ENCODE peak calls at places on chromosomes 6 and 20, in ten cellular contexts. S, I, Y, F, T, Z, O, B, R and P are unnamed samples.
A peak's percentile ranks its signal among the peaks of the same experiment; 100 is the strongest.

GRCh38 chr20:31661625-31662371 is 24.1 kb downstream of the COX4I2 start:
- DNase-seq in S (peak; percentile 85), I (peak; percentile 82), Y (peak; percentile 89), F (peak; percentile 79), T (peak; percentile 87), Z (peak; percentile 81), O (peak; percentile 88), B (peak; percentile 83), R (peak; percentile 46), P (peak; percentile 88)

GRCh38 chr6:75157336-75157735 is 48.5 kb downstream of the COL12A1 start:
- DNase-seq in S (no peak), I (no peak), Y (no peak), F (no peak), T (no peak), Z (no peak), O (no peak), B (no peak), R (no peak), P (no peak)

GRCh38 chr6:138227316-138227781 is 9.1 kb upstream of the PBOV1 start:
- DNase-seq in S (peak; percentile 48), I (no peak), Y (no peak), F (no peak), T (no peak), Z (no peak), O (no peak), B (no peak), R (no peak), P (no peak)

GRCh38 chr6:157381631-157382621 is 936 bp downstream of the ZDHHC14 start:
- DNase-seq in S (peak; percentile 50), I (peak; percentile 58), Y (peak; percentile 84), F (peak; percentile 72), T (peak; percentile 40), Z (peak; percentile 36), O (peak; percentile 80), B (peak; percentile 85), R (peak; percentile 32), P (peak; percentile 66)

GRCh38 chr6:148323344-148323743 is 19.3 kb upstream of the SASH1 start:
- DNase-seq in S (no peak), I (peak; percentile 38), Y (peak; percentile 87), F (no peak), T (no peak), Z (no peak), O (no peak), B (no peak), R (peak; percentile 55), P (no peak)

GRCh38 chr6:6003334-6004146 is 3.2 kb downstream of the NRN1 start:
- DNase-seq in S (no peak), I (no peak), Y (peak; percentile 30), F (no peak), T (peak; percentile 66), Z (no peak), O (peak; percentile 50), B (no peak), R (no peak), P (peak; percentile 37)

GRCh38 chr6:113873043-113873667 is 16.0 kb downstream of the MARCKS start:
- DNase-seq in S (peak; percentile 57), I (no peak), Y (no peak), F (peak; percentile 31), T (no peak), Z (no peak), O (peak; percentile 59), B (no peak), R (no peak), P (no peak)

GRCh38 chr6:74066168-74066871 is 370.3 kb downstream of the CD109 start:
- DNase-seq in S (no peak), I (peak; percentile 62), Y (peak; percentile 50), F (no peak), T (no peak), Z (no peak), O (no peak), B (no peak), R (peak; percentile 94), P (no peak)

GRCh38 chr6:38708483-38708882 is 5.5 kb upstream of the GLO1 start:
- DNase-seq in S (no peak), I (no peak), Y (peak; percentile 13), F (no peak), T (no peak), Z (no peak), O (no peak), B (no peak), R (no peak), P (no peak)

GRCh38 chr6:160386869-160387518 is 38.8 kb downstream of the SLC22A3 start:
- DNase-seq in S (no peak), I (peak; percentile 88), Y (peak; percentile 44), F (peak; percentile 67), T (no peak), Z (no peak), O (no peak), B (no peak), R (peak; percentile 94), P (no peak)

GRCh38 chr6:33665957-33666356 is 44.8 kb downstream of the ITPR3 start:
- DNase-seq in S (no peak), I (no peak), Y (no peak), F (no peak), T (no peak), Z (no peak), O (no peak), B (no peak), R (no peak), P (no peak)

GRCh38 chr6:125793280-125793679 is 2.5 kb downstream of the NCOA7 start:
- DNase-seq in S (no peak), I (no peak), Y (peak; percentile 42), F (no peak), T (no peak), Z (no peak), O (no peak), B (no peak), R (no peak), P (no peak)

GRCh38 chr20:2578430-2579192 is 42.2 kb downstream of the TMC2 start:
- DNase-seq in S (peak; percentile 23), I (no peak), Y (no peak), F (no peak), T (no peak), Z (no peak), O (no peak), B (no peak), R (no peak), P (no peak)

GRCh38 chr20:44736170-44737021 is 9.3 kb upstream of the KCNK15 start:
- DNase-seq in S (peak; percentile 67), I (peak; percentile 90), Y (peak; percentile 85), F (peak; percentile 72), T (peak; percentile 65), Z (no peak), O (no peak), B (no peak), R (peak; percentile 73), P (no peak)

GRCh38 chr20:44733341-44734069 is 12.2 kb upstream of the KCNK15 start:
- DNase-seq in S (peak; percentile 64), I (peak; percentile 83), Y (peak; percentile 91), F (peak; percentile 64), T (peak; percentile 84), Z (peak; percentile 46), O (no peak), B (no peak), R (peak; percentile 54), P (peak; percentile 75)

GRCh38 chr20:44737116-44737515 is 8.5 kb upstream of the KCNK15 start:
- DNase-seq in S (no peak), I (no peak), Y (no peak), F (no peak), T (no peak), Z (no peak), O (no peak), B (no peak), R (no peak), P (no peak)

GRCh38 chr20:44735816-44736169 is 9.9 kb upstream of the KCNK15 start:
- DNase-seq in S (no peak), I (no peak), Y (no peak), F (no peak), T (no peak), Z (no peak), O (no peak), B (no peak), R (no peak), P (no peak)

GRCh38 chr20:44734938-44735337 is 10.7 kb upstream of the KCNK15 start:
- DNase-seq in S (no peak), I (peak; percentile 85), Y (peak; percentile 88), F (no peak), T (peak; percentile 42), Z (no peak), O (no peak), B (no peak), R (peak; percentile 59), P (no peak)
- TF ChIP-seq CTCF in S (no peak), I (peak; percentile 18), Y (no peak), F (no peak), T (no peak), Z (peak; percentile 22), O (no peak), B (no peak), R (peak; percentile 31), P (no peak)

DNA sequence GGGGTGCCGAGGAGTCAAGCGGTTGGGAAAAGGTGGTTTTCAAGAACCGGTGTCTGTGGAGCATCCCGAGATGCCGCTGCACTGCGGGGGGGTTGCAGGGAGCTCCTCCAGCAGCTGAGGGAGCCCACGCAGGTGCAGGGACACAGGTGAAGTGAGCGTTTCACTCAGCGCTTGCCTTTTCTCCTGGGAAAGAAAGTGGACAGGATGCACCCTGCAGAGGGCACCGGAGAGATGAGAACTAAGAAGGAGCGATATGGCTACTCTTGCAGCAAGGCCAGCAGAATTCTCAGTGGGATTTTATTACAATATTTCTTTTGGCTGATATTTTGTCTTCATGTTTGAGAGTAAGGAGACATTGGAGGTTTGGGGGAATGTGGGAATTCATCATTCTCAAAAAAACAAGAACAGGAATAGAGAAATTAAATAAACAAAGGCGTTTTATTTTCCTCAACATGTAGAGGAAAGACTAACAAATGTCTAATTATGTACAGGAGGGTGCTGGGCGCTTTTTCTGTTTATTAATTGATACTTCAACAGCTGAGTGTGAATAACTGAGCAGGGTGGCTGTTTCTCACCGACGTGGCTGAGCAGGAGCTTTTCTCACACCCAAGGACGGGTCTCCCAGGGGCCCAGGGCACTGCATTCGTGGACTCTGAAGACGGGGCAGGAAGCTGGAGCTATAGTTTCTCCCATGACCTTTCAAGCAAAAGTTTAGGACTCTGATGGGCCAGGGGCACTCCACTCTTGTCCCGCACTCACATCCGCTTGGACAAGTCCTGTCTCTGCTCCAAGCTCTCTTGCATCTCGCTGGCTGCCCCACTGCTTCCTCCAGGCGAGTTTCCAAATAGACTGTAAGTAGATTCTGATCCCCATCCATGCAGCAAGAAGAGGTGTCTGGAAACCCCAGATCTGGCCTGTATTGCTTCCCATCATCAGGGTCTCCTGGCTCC is 176.1 kb downstream of the SMOC2 start:
- DNase-seq in S (no peak), I (peak; percentile 2), Y (no peak), F (no peak), T (no peak), Z (no peak), O (no peak), B (peak; percentile 52), R (no peak), P (no peak)
- TF ChIP-seq CTCF in S (no peak), I (no peak), Y (no peak), F (no peak), T (no peak), Z (peak; percentile 41), O (no peak), B (no peak), R (peak; percentile 10), P (no peak)

GRCh38 chr20:8757146-8757545 is 311.7 kb upstream of the PLCB4 start:
- DNase-seq in S (no peak), I (peak; percentile 72), Y (peak; percentile 91), F (no peak), T (no peak), Z (no peak), O (no peak), B (no peak), R (no peak), P (no peak)
- TF ChIP-seq CTCF in S (no peak), I (peak; percentile 2), Y (peak; percentile 14), F (no peak), T (no peak), Z (no peak), O (no peak), B (no peak), R (no peak), P (no peak)

GRCh38 chr20:35840403-35840802 is 68.6 kb downstream of the PHF20 start:
- DNase-seq in S (no peak), I (no peak), Y (peak; percentile 27), F (no peak), T (no peak), Z (no peak), O (no peak), B (no peak), R (no peak), P (no peak)
- TF ChIP-seq CTCF in S (no peak), I (no peak), Y (no peak), F (no peak), T (no peak), Z (no peak), O (no peak), B (no peak), R (no peak), P (no peak)